ENCODE peak calls at places on chromosomes 5 and 9, in eight cellular contexts. O is IMR-90, F is lower leg skin, S is prostate gland, L is Peyer's patch, U is sigmoid colon, Z is NB4, W is body of pancreas. T is an unnamed sample.

GRCh38 chr5:99605904-99606303 is 677.1 kb upstream of the CHD1 start:
- DNase-seq in F (no peak), O (no peak), U (no peak), Z (no peak), L (no peak), W (no peak), S (no peak), T (no peak)

GRCh38 chr5:136992796-136993489 is 506.2 kb downstream of the SPOCK1 start:
- DNase-seq in Z (no peak), L (no peak), U (no peak), W (no peak), F (no peak), S (no peak), O (no peak), T (no peak)

GRCh38 chr9:130714586-130715110 is 21.1 kb downstream of the EXOSC2 start:
- DNase-seq in O (peak), F (no peak), W (no peak), U (no peak), S (no peak), Z (no peak), L (no peak), T (no peak)

GRCh38 chr9:76433851-76434250 is 25.1 kb upstream of the GCNT1 start:
- DNase-seq in U (no peak), Z (no peak), S (no peak), O (peak), W (no peak), L (no peak), F (no peak), T (no peak)

GRCh38 chr9:27528278-27528885 is 1.2 kb downstream of the MOB3B start:
- DNase-seq in F (peak), W (peak), O (peak), L (peak), Z (no peak), U (peak), S (peak), T (peak)

GRCh38 chr5:45601424-45601823 is 94.8 kb downstream of the HCN1 start:
- DNase-seq in F (no peak), U (no peak), O (no peak), Z (no peak), S (no peak), L (no peak), W (no peak), T (no peak)

GRCh38 chr5:134463991-134464760 is 52.5 kb upstream of the CDKN2AIPNL start:
- DNase-seq in O (peak), Z (peak), F (peak), U (no peak), W (no peak), L (no peak), S (no peak), T (peak)

GRCh38 chr5:110401881-110402280 is 324.6 kb downstream of the TMEM232 start:
- DNase-seq in W (no peak), L (no peak), U (no peak), F (no peak), O (no peak), S (no peak), Z (peak), T (no peak)

GRCh38 chr9:97853844-97854695 is 1.0 kb downstream of the FOXE1 start:
- DNase-seq in L (no peak), S (no peak), O (peak), Z (peak), F (no peak), U (no peak), W (no peak), T (peak)

GRCh38 chr9:129204840-129205239 is 26.8 kb upstream of the IER5L start:
- DNase-seq in W (no peak), S (no peak), Z (no peak), U (no peak), F (no peak), L (no peak), O (no peak), T (no peak)

GRCh38 chr9:129201289-129201688 is 23.2 kb upstream of the IER5L start:
- DNase-seq in W (no peak), O (no peak), F (no peak), L (no peak), S (no peak), U (no peak), Z (no peak), T (no peak)

GRCh38 chr9:129200255-129200654 is 22.2 kb upstream of the IER5L start:
- DNase-seq in L (no peak), W (no peak), F (no peak), S (no peak), U (no peak), O (no peak), Z (no peak), T (no peak)

GRCh38 chr9:129203556-129203909 is 25.5 kb upstream of the IER5L start:
- DNase-seq in U (no peak), F (no peak), L (no peak), O (no peak), S (no peak), W (no peak), Z (no peak), T (no peak)

GRCh38 chr9:129202613-129203555 is 24.8 kb upstream of the IER5L start:
- DNase-seq in U (peak), O (peak), L (peak), S (peak), Z (peak), F (peak), W (peak), T (peak)
- TF ChIP-seq POLR2A in U (peak), O (peak), L (no peak), S (no peak), Z (no peak), F (no peak), W (peak), T (no peak)

DNA sequence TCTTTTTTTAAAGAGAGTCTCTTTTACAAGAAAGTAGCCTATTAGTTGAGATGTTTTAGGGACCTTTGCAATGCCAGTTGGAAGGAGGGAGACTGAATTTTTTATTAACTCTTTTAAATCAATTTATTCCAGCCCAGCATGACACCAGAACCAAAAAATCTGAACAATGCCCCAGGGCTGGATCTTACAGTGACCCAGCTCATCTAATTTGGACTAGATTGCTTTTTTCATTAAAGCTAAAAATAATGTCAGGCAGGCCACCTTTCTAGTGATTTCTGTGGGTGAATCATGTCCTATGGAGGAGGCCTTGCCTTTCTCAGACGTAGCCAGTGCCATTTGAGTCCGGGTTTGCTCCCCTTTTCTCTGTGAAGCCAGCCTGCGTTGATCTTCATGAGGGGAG is 38.8 kb downstream of the MAP1B start:
- DNase-seq in Z (no peak), U (no peak), S (no peak), L (no peak), O (no peak), W (no peak), F (no peak), T (no peak)
- TF ChIP-seq CTCF in Z (no peak), U (no peak), S (no peak), L (no peak), O (no peak), W (no peak), F (no peak), T (no peak)

DNA sequence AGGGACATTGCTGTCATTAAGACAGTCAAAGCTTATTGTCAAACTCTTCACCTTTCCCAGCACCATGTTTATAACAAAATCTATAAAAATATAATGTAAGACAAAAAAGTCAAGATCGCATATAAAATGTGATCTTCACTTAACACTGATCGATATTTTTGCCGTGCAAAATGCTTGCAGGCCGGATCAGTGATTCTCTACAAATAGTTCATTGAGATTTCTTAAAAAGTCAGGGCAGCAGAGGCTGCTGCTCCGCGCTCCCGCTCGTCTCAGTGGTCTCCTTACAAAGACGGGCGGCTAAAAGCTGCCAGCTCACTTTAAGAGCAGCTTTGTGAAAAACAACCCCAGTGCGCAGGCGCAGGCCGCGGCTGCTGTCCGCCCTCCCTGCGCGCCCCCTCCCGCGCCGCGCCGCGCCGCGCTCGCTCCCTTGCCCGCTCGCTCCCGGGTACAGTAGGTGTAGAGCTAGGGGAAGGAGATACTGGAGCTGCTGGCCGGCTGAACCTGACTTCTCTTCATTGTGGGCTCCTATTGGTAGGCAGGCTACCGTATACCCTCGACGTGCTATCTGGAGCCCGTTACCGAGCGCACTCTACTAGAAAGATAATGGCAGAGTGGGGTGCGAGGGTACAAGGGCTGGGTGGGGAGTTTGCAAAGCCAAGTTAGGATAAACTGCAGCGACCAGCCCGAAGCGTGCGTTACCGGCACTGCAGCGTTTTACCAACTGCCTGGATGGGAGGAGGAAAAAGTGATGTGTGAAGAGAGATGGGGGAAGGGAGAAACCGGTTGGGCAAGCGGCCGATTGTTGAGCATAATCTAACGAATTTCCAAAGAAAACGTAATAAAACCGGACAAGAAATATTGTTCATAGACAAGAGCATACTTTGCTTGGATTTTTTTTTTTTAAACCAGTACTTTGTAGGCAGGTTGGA is at the start of gene ARRDC3:
- DNase-seq in O (peak), L (peak), Z (peak), W (peak), F (peak), U (peak), S (peak), T (peak)
- TF ChIP-seq POLR2A in O (peak), L (peak), Z (peak), W (peak), F (no peak), U (peak), S (peak), T (peak)

GRCh38 chr9:1890806-1891205 is 124.3 kb upstream of the SMARCA2 start:
- DNase-seq in L (no peak), U (no peak), W (no peak), S (no peak), O (peak), F (no peak), Z (no peak), T (no peak)
- TF ChIP-seq CTCF in L (no peak), U (no peak), W (no peak), S (no peak), O (no peak), F (no peak), Z (no peak), T (no peak)

DNA sequence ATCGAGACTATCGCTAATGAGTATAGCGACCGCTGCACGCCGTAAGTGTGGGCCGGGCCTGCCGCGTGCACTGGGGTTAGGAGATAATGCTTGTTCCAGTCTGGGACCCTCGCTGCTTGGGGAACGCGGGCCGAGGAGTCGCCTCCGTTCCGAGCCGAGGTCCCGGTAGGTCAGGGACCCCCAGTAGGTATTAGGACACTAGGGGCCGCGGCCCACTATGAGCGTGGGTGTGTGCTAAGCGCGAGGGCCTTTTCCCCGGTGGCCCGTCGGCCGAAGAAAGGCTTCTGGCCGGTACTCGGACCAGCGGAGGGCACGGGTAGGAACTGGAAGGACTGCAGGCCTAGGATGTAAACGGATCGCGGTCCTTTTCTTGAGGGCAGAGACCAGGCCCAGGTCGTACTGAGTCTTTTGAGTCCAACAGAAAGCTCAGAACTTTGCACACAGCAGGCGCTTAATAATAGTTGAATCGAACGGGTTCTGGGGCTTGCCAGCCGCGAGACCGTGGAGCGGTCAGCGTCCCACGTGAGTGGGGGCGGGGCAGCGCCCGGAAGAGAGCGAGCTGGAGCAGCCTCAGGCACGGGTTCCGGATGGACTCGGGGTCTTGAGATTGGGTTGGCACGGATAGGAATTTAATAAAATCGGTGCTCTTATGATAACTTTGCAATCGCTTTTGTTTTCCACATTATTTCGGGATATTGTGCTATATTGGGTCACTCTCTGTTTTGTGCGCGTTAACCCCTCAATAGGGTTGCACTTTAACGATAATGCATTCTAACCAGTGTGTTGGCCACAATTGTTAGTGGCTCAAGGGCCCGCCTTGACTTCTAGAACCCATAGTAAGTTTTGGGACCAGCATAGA is 733 bp downstream of the HSPA4 start:
- DNase-seq in S (peak), W (peak), O (peak), Z (peak), U (peak), F (peak), L (peak), T (peak)
- TF ChIP-seq POLR2A in S (peak), W (no peak), O (no peak), Z (peak), U (no peak), F (no peak), L (no peak), T (peak)

DNA sequence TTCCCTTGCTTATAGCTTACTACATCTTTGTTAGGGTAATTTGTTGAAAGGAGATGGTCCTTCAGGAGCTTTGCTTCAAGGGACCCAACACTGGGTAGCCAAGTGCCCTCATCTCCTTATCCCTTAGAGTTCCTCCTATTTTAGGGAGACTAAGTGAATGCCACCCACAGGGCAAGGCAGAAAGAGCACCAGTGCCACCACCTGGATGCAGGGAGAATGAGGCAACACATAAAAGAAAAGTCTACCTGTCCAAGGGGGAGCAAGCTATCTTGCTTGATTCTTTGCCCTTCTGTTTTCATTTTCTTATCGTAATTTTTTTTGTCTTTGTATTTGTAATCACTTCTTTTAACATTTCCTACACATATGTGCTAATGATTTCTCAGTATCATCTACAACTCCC is 205.5 kb downstream of the NPR3 start:
- DNase-seq in O (peak), Z (peak), S (peak), W (peak), L (no peak), F (no peak), U (no peak), T (peak)
- TF ChIP-seq CTCF in O (peak), Z (no peak), S (peak), W (peak), L (no peak), F (no peak), U (no peak), T (peak)

GRCh38 chr5:178130576-178131445 is at the start of gene RMND5B:
- DNase-seq in O (peak), F (peak), L (peak), Z (peak), S (peak), U (peak), W (peak), T (peak)
- TF ChIP-seq POLR2A in O (peak), F (no peak), L (peak), Z (peak), S (peak), U (peak), W (peak), T (peak)

T was measured in thyroid gland.